ENCODE peak calls at places on chromosomes 11 and 22, in nine cellular contexts. J, G, Y, B, S, E, F, W and I are unnamed samples.

GRCh38 chr11:3077846-3078440 is 20.7 kb upstream of the CARS1 start:
- DNase-seq in J (no peak), G (no peak), Y (no peak), B (no peak), S (no peak), E (no peak), F (no peak), W (no peak), I (no peak)

GRCh38 chr22:24067587-24068376 is 56.7 kb downstream of the CABIN1 start:
- DNase-seq in J (peak), G (no peak), Y (no peak), B (no peak), S (no peak), E (no peak), F (no peak), W (no peak), I (peak)

GRCh38 chr11:2862950-2863618 is 22.5 kb downstream of the CDKN1C start:
- DNase-seq in J (no peak), G (no peak), Y (no peak), B (no peak), S (peak), E (peak), F (no peak), W (no peak), I (no peak)

GRCh38 chr11:16862733-16863132 is 124.3 kb downstream of the C11orf58 start:
- DNase-seq in J (no peak), G (no peak), Y (no peak), B (no peak), S (no peak), E (no peak), F (no peak), W (no peak), I (no peak)

GRCh38 chr22:40276877-40277823 is 69.2 kb upstream of the ADSL start:
- DNase-seq in J (peak), G (no peak), Y (no peak), B (no peak), S (no peak), E (no peak), F (no peak), W (peak), I (no peak)

GRCh38 chr11:71459076-71459766 is 6.2 kb downstream of the NADSYN1 start:
- DNase-seq in J (no peak), G (no peak), Y (no peak), B (no peak), S (no peak), E (no peak), F (no peak), W (no peak), I (no peak)

GRCh38 chr11:45665933-45666647 is 668 bp upstream of the CHST1 start:
- DNase-seq in J (no peak), G (no peak), Y (no peak), B (no peak), S (no peak), E (no peak), F (no peak), W (no peak), I (peak)

GRCh38 chr22:23119492-23120414 is 22.0 kb downstream of the RSPH14 start:
- DNase-seq in J (no peak), G (no peak), Y (no peak), B (peak), S (no peak), E (no peak), F (no peak), W (no peak), I (no peak)

GRCh38 chr11:1487851-1488574 is 1.4 kb upstream of the MOB2 start:
- DNase-seq in J (peak), G (no peak), Y (no peak), B (no peak), S (no peak), E (no peak), F (no peak), W (no peak), I (no peak)

GRCh38 chr11:575324-575995 is 810 bp upstream of the PHRF1 start:
- DNase-seq in J (no peak), G (peak), Y (peak), B (no peak), S (peak), E (peak), F (no peak), W (peak), I (no peak)

GRCh38 chr11:34219862-34220490 is 114.5 kb downstream of the NAT10 start:
- DNase-seq in J (no peak), G (no peak), Y (no peak), B (no peak), S (no peak), E (no peak), F (no peak), W (no peak), I (no peak)

GRCh38 chr11:17927643-17928343 is 85.1 kb downstream of the SERGEF start:
- DNase-seq in J (no peak), G (no peak), Y (no peak), B (no peak), S (no peak), E (no peak), F (no peak), W (no peak), I (no peak)

GRCh38 chr11:16963316-16963876 is 50.8 kb downstream of the PLEKHA7 start:
- DNase-seq in J (no peak), G (no peak), Y (no peak), B (no peak), S (no peak), E (no peak), F (no peak), W (no peak), I (no peak)

GRCh38 chr11:95937358-95937757 is 13.5 kb upstream of the MTMR2 start:
- DNase-seq in J (no peak), G (no peak), Y (no peak), B (no peak), S (no peak), E (no peak), F (no peak), W (no peak), I (no peak)

GRCh38 chr11:62923634-62924411 is 2.7 kb upstream of the CHRM1 start:
- DNase-seq in J (no peak), G (no peak), Y (no peak), B (no peak), S (peak), E (peak), F (peak), W (no peak), I (no peak)

GRCh38 chr11:68798221-68798813 is 43.4 kb downstream of the CPT1A start:
- DNase-seq in J (no peak), G (peak), Y (peak), B (no peak), S (peak), E (peak), F (no peak), W (no peak), I (no peak)

GRCh38 chr11:92978226-92979111 is 9.0 kb downstream of the MTNR1B start:
- DNase-seq in J (peak), G (no peak), Y (no peak), B (no peak), S (no peak), E (no peak), F (no peak), W (no peak), I (no peak)

GRCh38 chr22:42368379-42369249 is 63.6 kb downstream of the NFAM1 start:
- DNase-seq in J (peak), G (no peak), Y (no peak), B (peak), S (peak), E (peak), F (no peak), W (no peak), I (no peak)

GRCh38 chr22:42365942-42366660 is 66.1 kb downstream of the NFAM1 start:
- DNase-seq in J (no peak), G (no peak), Y (no peak), B (no peak), S (no peak), E (no peak), F (no peak), W (no peak), I (no peak)

GRCh38 chr22:42365337-42365865 is 66.8 kb downstream of the NFAM1 start:
- DNase-seq in J (peak), G (no peak), Y (no peak), B (no peak), S (peak), E (peak), F (no peak), W (no peak), I (no peak)

GRCh38 chr22:42367980-42368378 is 64.2 kb downstream of the NFAM1 start:
- DNase-seq in J (peak), G (no peak), Y (no peak), B (no peak), S (no peak), E (no peak), F (no peak), W (no peak), I (no peak)

GRCh38 chr22:42366815-42367581 is 65.2 kb downstream of the NFAM1 start:
- DNase-seq in J (peak), G (no peak), Y (no peak), B (no peak), S (no peak), E (no peak), F (peak), W (no peak), I (no peak)
- H3K27ac ChIP-seq in J (no peak), G (no peak), Y (no peak), B (no peak), S (no peak), E (no peak), F (peak), W (peak), I (peak)

DNA sequence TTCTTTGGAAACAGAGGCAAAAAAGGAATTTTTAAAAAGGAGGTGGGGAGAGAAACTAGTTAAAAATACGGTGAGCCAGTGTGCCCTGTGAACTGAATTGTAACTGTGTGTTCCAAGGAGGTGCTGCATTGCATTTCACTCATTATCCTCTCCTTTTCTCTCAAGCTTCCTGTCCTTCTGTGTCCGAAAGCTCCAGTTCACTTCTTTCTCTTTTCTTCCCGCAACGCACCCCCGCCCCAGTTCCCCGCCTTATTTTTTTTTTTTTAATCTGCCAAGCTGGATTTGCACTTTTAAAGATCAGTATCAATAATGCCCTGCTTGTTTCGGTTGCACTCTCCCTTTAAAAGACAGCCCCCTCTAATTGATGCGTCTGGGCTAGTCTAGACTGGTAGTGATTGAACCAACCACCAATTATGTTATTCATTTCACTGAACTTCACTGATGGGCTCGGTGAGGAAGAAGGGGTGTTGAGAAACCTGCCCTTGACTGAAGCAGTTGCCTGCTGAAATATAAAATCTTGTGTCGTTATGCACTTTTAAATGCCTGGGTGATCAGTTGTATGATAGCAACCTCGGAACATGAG is 18.5 kb downstream of the BLID start:
- DNase-seq in J (no peak), G (no peak), Y (no peak), B (no peak), S (peak), E (no peak), F (peak), W (no peak), I (no peak)
- H3K27ac ChIP-seq in J (peak), G (no peak), Y (peak), B (no peak), S (no peak), E (peak), F (peak), W (peak), I (peak)

DNA sequence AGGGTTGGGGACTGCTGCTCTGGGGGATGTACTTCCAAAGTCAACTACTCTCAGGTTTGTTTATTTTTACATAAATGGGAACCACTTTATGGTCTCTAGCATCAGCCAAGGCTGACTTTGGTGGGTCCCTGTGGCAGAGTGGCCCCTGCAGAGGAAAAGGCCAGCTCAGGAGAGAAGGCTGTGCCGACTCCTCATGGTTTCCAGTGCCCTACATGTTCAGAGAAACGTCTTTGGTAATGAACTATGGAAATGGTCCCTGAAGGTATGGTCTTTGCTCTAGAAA is 3.0 kb upstream of the ZDHHC8 start:
- DNase-seq in J (no peak), G (no peak), Y (no peak), B (no peak), S (no peak), E (no peak), F (no peak), W (no peak), I (no peak)
- H3K27ac ChIP-seq in J (no peak), G (peak), Y (peak), B (peak), S (peak), E (no peak), F (no peak), W (no peak), I (no peak)

DNA sequence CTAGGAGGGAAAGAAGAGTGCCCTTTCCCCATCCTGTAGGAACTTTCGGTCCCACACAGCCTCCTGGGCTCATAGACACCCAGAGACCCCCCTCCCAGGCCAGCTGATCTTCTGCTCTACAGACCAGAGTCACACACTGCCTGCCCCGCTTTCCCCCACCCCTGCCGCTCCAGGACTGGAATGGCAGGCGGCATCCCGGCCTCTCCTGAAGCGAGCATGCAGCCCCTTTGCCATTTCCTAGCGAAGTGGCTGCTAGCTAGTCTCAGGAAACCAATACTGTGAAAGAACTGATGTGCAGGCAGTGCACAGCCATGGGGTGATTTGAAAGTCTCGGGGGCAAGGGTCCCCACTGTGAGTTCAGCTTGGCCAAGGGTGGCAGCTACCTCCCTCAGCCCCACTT is 8.3 kb downstream of the PICK1 start:
- DNase-seq in J (no peak), G (no peak), Y (no peak), B (no peak), S (no peak), E (no peak), F (no peak), W (no peak), I (no peak)
- H3K27ac ChIP-seq in J (no peak), G (no peak), Y (no peak), B (no peak), S (no peak), E (no peak), F (peak), W (no peak), I (peak)

GRCh38 chr11:67420646-67421420 is 5.4 kb downstream of the CARNS1 start:
- DNase-seq in J (peak), G (peak), Y (peak), B (peak), S (peak), E (peak), F (peak), W (peak), I (peak)
- H3K27ac ChIP-seq in J (peak), G (peak), Y (peak), B (peak), S (no peak), E (no peak), F (peak), W (peak), I (peak)

DNA sequence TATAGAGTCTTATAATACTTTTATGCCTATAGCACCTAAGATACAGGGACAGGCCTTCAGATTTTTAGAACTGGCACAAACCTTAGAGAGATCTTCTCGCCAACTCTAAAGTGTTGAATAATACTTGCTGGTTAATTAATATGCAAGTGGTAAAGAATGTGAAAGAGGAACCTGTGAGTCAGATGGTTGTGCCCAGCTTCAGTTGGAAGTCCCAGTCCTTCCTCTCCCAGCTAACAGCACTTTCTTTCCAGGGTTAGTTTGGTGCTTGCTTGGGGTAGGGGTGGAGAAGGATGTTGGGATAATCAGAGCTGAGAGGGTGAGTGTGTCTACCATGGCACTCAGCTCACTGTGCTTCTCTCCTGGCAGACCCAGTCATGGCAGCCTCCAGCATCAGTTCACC is 4.9 kb upstream of the TMEM132A start:
- DNase-seq in J (no peak), G (no peak), Y (no peak), B (no peak), S (no peak), E (no peak), F (no peak), W (no peak), I (no peak)
- H3K27ac ChIP-seq in J (no peak), G (no peak), Y (no peak), B (no peak), S (no peak), E (no peak), F (no peak), W (peak), I (no peak)

GRCh38 chr11:14317659-14318325 is 41.2 kb downstream of the RRAS2 start:
- DNase-seq in J (no peak), G (no peak), Y (no peak), B (no peak), S (no peak), E (no peak), F (no peak), W (no peak), I (no peak)

GRCh38 chr11:14315130-14315529 is 43.9 kb downstream of the RRAS2 start:
- DNase-seq in J (no peak), G (no peak), Y (no peak), B (no peak), S (no peak), E (no peak), F (no peak), W (no peak), I (no peak)

GRCh38 chr11:14310696-14311095 is 48.3 kb downstream of the RRAS2 start:
- DNase-seq in J (no peak), G (no peak), Y (no peak), B (no peak), S (no peak), E (no peak), F (no peak), W (no peak), I (no peak)

GRCh38 chr11:14312736-14313438 is 46.1 kb downstream of the RRAS2 start:
- DNase-seq in J (no peak), G (no peak), Y (no peak), B (no peak), S (no peak), E (no peak), F (no peak), W (no peak), I (no peak)

GRCh38 chr11:14314127-14314526 is 44.9 kb downstream of the RRAS2 start:
- DNase-seq in J (no peak), G (no peak), Y (no peak), B (no peak), S (no peak), E (no peak), F (no peak), W (no peak), I (no peak)
- H3K27ac ChIP-seq in J (no peak), G (no peak), Y (no peak), B (no peak), S (peak), E (no peak), F (no peak), W (no peak), I (no peak)

DNA sequence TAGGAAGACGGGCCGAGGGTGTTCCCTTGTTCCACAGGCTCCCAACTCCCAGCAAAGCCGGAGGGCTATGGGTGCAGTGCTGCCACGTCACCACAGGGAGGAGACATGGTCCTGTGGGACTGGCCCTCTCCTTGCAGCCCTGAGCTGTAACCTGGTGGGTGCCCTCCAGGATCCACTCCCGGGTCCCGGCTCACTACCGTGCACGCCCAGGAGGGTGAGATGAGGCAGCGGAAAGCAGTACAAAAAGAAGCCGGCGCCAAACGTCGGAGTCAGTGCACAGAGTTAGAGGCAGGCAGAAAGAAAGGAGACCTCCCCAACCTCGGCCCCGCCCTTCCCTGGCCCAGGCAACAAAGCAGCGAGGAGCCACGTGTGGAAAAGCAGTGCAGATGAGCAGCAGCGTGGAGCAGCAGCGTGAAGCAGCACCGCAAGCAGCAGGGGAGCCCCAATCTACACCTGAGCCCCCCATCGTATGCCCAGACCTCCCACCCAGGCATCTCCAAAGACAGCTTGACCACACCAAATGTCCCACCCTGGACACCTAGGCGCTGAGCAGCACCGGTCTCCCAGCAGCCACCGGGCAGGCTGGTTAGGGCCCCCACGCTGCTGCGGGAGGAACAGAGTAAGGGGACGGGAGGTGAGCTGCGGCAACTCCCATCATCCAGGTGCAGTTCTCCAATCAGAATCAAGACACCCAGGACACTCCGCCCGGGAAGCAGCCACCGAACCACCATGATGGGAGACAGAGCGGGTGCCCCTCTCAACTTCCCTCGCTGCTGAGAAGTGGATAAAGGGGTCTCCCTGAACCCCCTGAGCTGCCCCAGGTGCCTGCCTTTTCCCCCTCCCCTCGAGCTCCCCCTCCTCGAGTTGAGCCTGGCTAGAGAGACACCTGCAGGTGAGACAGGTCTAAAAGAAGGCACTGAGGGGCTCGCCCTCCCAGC is 28.8 kb downstream of the IGSF9B start:
- DNase-seq in J (peak), G (peak), Y (peak), B (peak), S (peak), E (peak), F (peak), W (peak), I (peak)
- H3K27ac ChIP-seq in J (no peak), G (peak), Y (no peak), B (peak), S (no peak), E (no peak), F (no peak), W (no peak), I (no peak)

GRCh38 chr11:67302571-67303131 is 679 bp upstream of the SSH3 start:
- DNase-seq in J (peak), G (peak), Y (peak), B (no peak), S (peak), E (peak), F (no peak), W (peak), I (no peak)

GRCh38 chr11:67303989-67304411 is 670 bp downstream of the SSH3 start:
- DNase-seq in J (peak), G (peak), Y (no peak), B (no peak), S (peak), E (peak), F (no peak), W (peak), I (peak)

GRCh38 chr11:67304511-67305113 is 1.3 kb downstream of the SSH3 start:
- DNase-seq in J (peak), G (peak), Y (no peak), B (no peak), S (no peak), E (peak), F (no peak), W (peak), I (no peak)

GRCh38 chr11:67301951-67302516 is 1.3 kb upstream of the SSH3 start:
- DNase-seq in J (peak), G (peak), Y (no peak), B (no peak), S (peak), E (peak), F (peak), W (peak), I (no peak)

GRCh38 chr11:67303132-67303988 is at the start of gene SSH3:
- DNase-seq in J (peak), G (peak), Y (peak), B (no peak), S (peak), E (peak), F (peak), W (peak), I (peak)
- H3K27ac ChIP-seq in J (peak), G (peak), Y (peak), B (peak), S (peak), E (peak), F (peak), W (peak), I (peak)

GRCh38 chr11:22778642-22779041 is 51.0 kb downstream of the SVIP start:
- DNase-seq in J (no peak), G (no peak), Y (no peak), B (no peak), S (peak), E (no peak), F (no peak), W (no peak), I (no peak)
- H3K27ac ChIP-seq in J (no peak), G (no peak), Y (no peak), B (no peak), S (no peak), E (no peak), F (no peak), W (no peak), I (no peak)